ENCODE peak calls at places on chromosomes 11 and 22, in seven cellular contexts. One of them, this sample, is unnamed.

GRCh38 chr22:20918663-20919220 is 1.5 kb downstream of the CRKL start:
- DNase-seq in NCI-H460: no peak
- DNase-seq in GOT3: no peak
- DNase-seq in effector memory CD8-positive, alpha-beta T cell: no peak
- DNase-seq in C1 segment of cervical spinal cord: no peak
- DNase-seq in CD4-positive, alpha-beta memory T cell: no peak
- DNase-seq in anterior cingulate cortex: no peak
- DNase-seq in this sample: no peak

GRCh38 chr11:119697882-119698281 is 31.1 kb downstream of the NECTIN1 start:
- DNase-seq in NCI-H460: no peak
- DNase-seq in GOT3: no peak
- DNase-seq in effector memory CD8-positive, alpha-beta T cell: no peak
- DNase-seq in C1 segment of cervical spinal cord: no peak
- DNase-seq in CD4-positive, alpha-beta memory T cell: no peak
- DNase-seq in anterior cingulate cortex: no peak
- DNase-seq in this sample: no peak

GRCh38 chr11:20049231-20049630 is 111.0 kb downstream of the DBX1 start:
- DNase-seq in NCI-H460: no peak
- DNase-seq in GOT3: no peak
- DNase-seq in effector memory CD8-positive, alpha-beta T cell: no peak
- DNase-seq in C1 segment of cervical spinal cord: no peak
- DNase-seq in CD4-positive, alpha-beta memory T cell: no peak
- DNase-seq in anterior cingulate cortex: no peak
- DNase-seq in this sample: no peak

GRCh38 chr11:46200537-46201281 is 76.8 kb upstream of the CREB3L1 start:
- DNase-seq in NCI-H460: no peak
- DNase-seq in GOT3: no peak
- DNase-seq in effector memory CD8-positive, alpha-beta T cell: no peak
- DNase-seq in C1 segment of cervical spinal cord: no peak
- DNase-seq in CD4-positive, alpha-beta memory T cell: no peak
- DNase-seq in anterior cingulate cortex: no peak
- DNase-seq in this sample: no peak

GRCh38 chr11:97745515-97746050 is 1275.2 kb upstream of the CNTN5 start:
- DNase-seq in NCI-H460: no peak
- DNase-seq in GOT3: no peak
- DNase-seq in effector memory CD8-positive, alpha-beta T cell: no peak
- DNase-seq in C1 segment of cervical spinal cord: no peak
- DNase-seq in CD4-positive, alpha-beta memory T cell: no peak
- DNase-seq in anterior cingulate cortex: no peak
- DNase-seq in this sample: no peak

GRCh38 chr11:119094816-119095065 is 6.9 kb downstream of the DPAGT1 start:
- DNase-seq in NCI-H460: peak
- DNase-seq in GOT3: no peak
- DNase-seq in effector memory CD8-positive, alpha-beta T cell: no peak
- DNase-seq in C1 segment of cervical spinal cord: peak
- DNase-seq in CD4-positive, alpha-beta memory T cell: no peak
- DNase-seq in anterior cingulate cortex: no peak
- DNase-seq in this sample: peak

GRCh38 chr22:39556970-39557811 is 13.4 kb upstream of the CACNA1I start:
- DNase-seq in NCI-H460: no peak
- DNase-seq in GOT3: no peak
- DNase-seq in effector memory CD8-positive, alpha-beta T cell: no peak
- DNase-seq in C1 segment of cervical spinal cord: peak
- DNase-seq in CD4-positive, alpha-beta memory T cell: peak
- DNase-seq in anterior cingulate cortex: no peak
- DNase-seq in this sample: no peak

GRCh38 chr11:17371614-17372013 is 16.8 kb downstream of the KCNJ11 start:
- DNase-seq in NCI-H460: no peak
- DNase-seq in GOT3: no peak
- DNase-seq in effector memory CD8-positive, alpha-beta T cell: no peak
- DNase-seq in C1 segment of cervical spinal cord: no peak
- DNase-seq in CD4-positive, alpha-beta memory T cell: no peak
- DNase-seq in anterior cingulate cortex: no peak
- DNase-seq in this sample: no peak

GRCh38 chr11:13928566-13929251 is 33.8 kb upstream of the SPON1 start:
- DNase-seq in NCI-H460: peak
- DNase-seq in GOT3: no peak
- DNase-seq in effector memory CD8-positive, alpha-beta T cell: no peak
- DNase-seq in C1 segment of cervical spinal cord: no peak
- DNase-seq in CD4-positive, alpha-beta memory T cell: no peak
- DNase-seq in anterior cingulate cortex: no peak
- DNase-seq in this sample: no peak

GRCh38 chr11:10693509-10694071 is at the start of gene IRAG1:
- DNase-seq in NCI-H460: no peak
- DNase-seq in GOT3: no peak
- DNase-seq in effector memory CD8-positive, alpha-beta T cell: no peak
- DNase-seq in C1 segment of cervical spinal cord: peak
- DNase-seq in CD4-positive, alpha-beta memory T cell: no peak
- DNase-seq in anterior cingulate cortex: no peak
- DNase-seq in this sample: no peak

GRCh38 chr11:119583585-119583984 is 145.4 kb downstream of the NECTIN1 start:
- DNase-seq in NCI-H460: no peak
- DNase-seq in GOT3: no peak
- DNase-seq in effector memory CD8-positive, alpha-beta T cell: no peak
- DNase-seq in C1 segment of cervical spinal cord: no peak
- DNase-seq in CD4-positive, alpha-beta memory T cell: no peak
- DNase-seq in anterior cingulate cortex: no peak
- DNase-seq in this sample: no peak

GRCh38 chr11:9834281-9834680 is 170.4 kb downstream of the SWAP70 start:
- DNase-seq in NCI-H460: no peak
- DNase-seq in GOT3: no peak
- DNase-seq in effector memory CD8-positive, alpha-beta T cell: no peak
- DNase-seq in C1 segment of cervical spinal cord: no peak
- DNase-seq in CD4-positive, alpha-beta memory T cell: no peak
- DNase-seq in anterior cingulate cortex: no peak
- DNase-seq in this sample: no peak

GRCh38 chr22:31953251-31953650 is 8.9 kb downstream of the YWHAH start:
- DNase-seq in NCI-H460: no peak
- DNase-seq in GOT3: no peak
- DNase-seq in effector memory CD8-positive, alpha-beta T cell: no peak
- DNase-seq in C1 segment of cervical spinal cord: no peak
- DNase-seq in CD4-positive, alpha-beta memory T cell: no peak
- DNase-seq in anterior cingulate cortex: no peak
- DNase-seq in this sample: no peak

GRCh38 chr11:132804258-132804657 is 728.0 kb downstream of the OPCML start:
- DNase-seq in NCI-H460: no peak
- DNase-seq in GOT3: no peak
- DNase-seq in effector memory CD8-positive, alpha-beta T cell: no peak
- DNase-seq in C1 segment of cervical spinal cord: peak
- DNase-seq in CD4-positive, alpha-beta memory T cell: no peak
- DNase-seq in anterior cingulate cortex: no peak
- DNase-seq in this sample: no peak

GRCh38 chr11:134823970-134824369 is 411.9 kb upstream of the B3GAT1 start:
- DNase-seq in NCI-H460: no peak
- DNase-seq in GOT3: no peak
- DNase-seq in effector memory CD8-positive, alpha-beta T cell: no peak
- DNase-seq in C1 segment of cervical spinal cord: no peak
- DNase-seq in CD4-positive, alpha-beta memory T cell: no peak
- DNase-seq in anterior cingulate cortex: no peak
- DNase-seq in this sample: no peak

GRCh38 chr22:39148727-39149535 is 3.5 kb downstream of the CBX7 start:
- DNase-seq in NCI-H460: no peak
- DNase-seq in GOT3: no peak
- DNase-seq in effector memory CD8-positive, alpha-beta T cell: peak
- DNase-seq in C1 segment of cervical spinal cord: peak
- DNase-seq in CD4-positive, alpha-beta memory T cell: peak
- DNase-seq in anterior cingulate cortex: no peak
- DNase-seq in this sample: peak

GRCh38 chr22:43200031-43200430 is 13.1 kb upstream of the TTLL12 start:
- DNase-seq in NCI-H460: no peak
- DNase-seq in GOT3: no peak
- DNase-seq in effector memory CD8-positive, alpha-beta T cell: no peak
- DNase-seq in C1 segment of cervical spinal cord: peak
- DNase-seq in CD4-positive, alpha-beta memory T cell: no peak
- DNase-seq in anterior cingulate cortex: no peak
- DNase-seq in this sample: no peak

GRCh38 chr11:2787816-2788750 is 88.3 kb upstream of the KCNQ1OT1 start:
- DNase-seq in NCI-H460: no peak
- DNase-seq in GOT3: no peak
- DNase-seq in effector memory CD8-positive, alpha-beta T cell: no peak
- DNase-seq in C1 segment of cervical spinal cord: no peak
- DNase-seq in CD4-positive, alpha-beta memory T cell: no peak
- DNase-seq in anterior cingulate cortex: no peak
- DNase-seq in this sample: no peak

GRCh38 chr11:100740440-100740839 is 53.4 kb downstream of the ARHGAP42 start:
- DNase-seq in NCI-H460: no peak
- DNase-seq in GOT3: no peak
- DNase-seq in effector memory CD8-positive, alpha-beta T cell: no peak
- DNase-seq in C1 segment of cervical spinal cord: no peak
- DNase-seq in CD4-positive, alpha-beta memory T cell: no peak
- DNase-seq in anterior cingulate cortex: no peak
- DNase-seq in this sample: no peak

GRCh38 chr22:43186272-43187170 is at the start of gene TTLL12:
- DNase-seq in NCI-H460: peak
- DNase-seq in GOT3: no peak
- DNase-seq in effector memory CD8-positive, alpha-beta T cell: peak
- DNase-seq in C1 segment of cervical spinal cord: peak
- DNase-seq in CD4-positive, alpha-beta memory T cell: peak
- DNase-seq in anterior cingulate cortex: no peak
- DNase-seq in this sample: peak

GRCh38 chr11:108112059-108112458 is 9.3 kb upstream of the ACAT1 start:
- DNase-seq in NCI-H460: no peak
- DNase-seq in GOT3: no peak
- DNase-seq in effector memory CD8-positive, alpha-beta T cell: no peak
- DNase-seq in C1 segment of cervical spinal cord: no peak
- DNase-seq in CD4-positive, alpha-beta memory T cell: no peak
- DNase-seq in anterior cingulate cortex: no peak
- DNase-seq in this sample: no peak

GRCh38 chr11:2342557-2342956 is 34.6 kb upstream of the CD81 start:
- DNase-seq in NCI-H460: no peak
- DNase-seq in GOT3: no peak
- DNase-seq in effector memory CD8-positive, alpha-beta T cell: no peak
- DNase-seq in C1 segment of cervical spinal cord: no peak
- DNase-seq in CD4-positive, alpha-beta memory T cell: no peak
- DNase-seq in anterior cingulate cortex: no peak
- DNase-seq in this sample: no peak

GRCh38 chr11:1387961-1388762 is 1.6 kb upstream of the BRSK2 start:
- DNase-seq in NCI-H460: no peak
- DNase-seq in GOT3: no peak
- DNase-seq in effector memory CD8-positive, alpha-beta T cell: no peak
- DNase-seq in C1 segment of cervical spinal cord: no peak
- DNase-seq in CD4-positive, alpha-beta memory T cell: no peak
- DNase-seq in anterior cingulate cortex: no peak
- DNase-seq in this sample: no peak

GRCh38 chr11:79189604-79190003 is 251.2 kb downstream of the TENM4 start:
- DNase-seq in NCI-H460: no peak
- DNase-seq in GOT3: no peak
- DNase-seq in effector memory CD8-positive, alpha-beta T cell: no peak
- DNase-seq in C1 segment of cervical spinal cord: no peak
- DNase-seq in CD4-positive, alpha-beta memory T cell: no peak
- DNase-seq in anterior cingulate cortex: no peak
- DNase-seq in this sample: no peak

GRCh38 chr11:65382036-65382803 is at the start of gene SLC25A45:
- DNase-seq in NCI-H460: peak
- DNase-seq in GOT3: peak
- DNase-seq in effector memory CD8-positive, alpha-beta T cell: peak
- DNase-seq in C1 segment of cervical spinal cord: peak
- DNase-seq in CD4-positive, alpha-beta memory T cell: peak
- DNase-seq in anterior cingulate cortex: peak
- DNase-seq in this sample: peak

GRCh38 chr11:107592813-107593212 is 1.9 kb downstream of the ELMOD1 start:
- DNase-seq in NCI-H460: no peak
- DNase-seq in GOT3: no peak
- DNase-seq in effector memory CD8-positive, alpha-beta T cell: no peak
- DNase-seq in C1 segment of cervical spinal cord: no peak
- DNase-seq in CD4-positive, alpha-beta memory T cell: no peak
- DNase-seq in anterior cingulate cortex: no peak
- DNase-seq in this sample: no peak

GRCh38 chr11:1486054-1486825 is at the start of gene MOB2:
- DNase-seq in NCI-H460: no peak
- DNase-seq in GOT3: no peak
- DNase-seq in effector memory CD8-positive, alpha-beta T cell: peak
- DNase-seq in C1 segment of cervical spinal cord: no peak
- DNase-seq in CD4-positive, alpha-beta memory T cell: peak
- DNase-seq in anterior cingulate cortex: no peak
- DNase-seq in this sample: peak

GRCh38 chr11:46347637-46348311 is 511 bp downstream of the DGKZ start:
- DNase-seq in NCI-H460: no peak
- DNase-seq in GOT3: no peak
- DNase-seq in effector memory CD8-positive, alpha-beta T cell: no peak
- DNase-seq in C1 segment of cervical spinal cord: no peak
- DNase-seq in CD4-positive, alpha-beta memory T cell: no peak
- DNase-seq in anterior cingulate cortex: no peak
- DNase-seq in this sample: no peak

GRCh38 chr11:60985991-60986915 is 14.8 kb downstream of the CD6 start:
- DNase-seq in NCI-H460: no peak
- DNase-seq in GOT3: no peak
- DNase-seq in effector memory CD8-positive, alpha-beta T cell: peak
- DNase-seq in C1 segment of cervical spinal cord: no peak
- DNase-seq in CD4-positive, alpha-beta memory T cell: peak
- DNase-seq in anterior cingulate cortex: no peak
- DNase-seq in this sample: no peak

GRCh38 chr11:35859311-35859710 is 84.6 kb upstream of the LDLRAD3 start:
- DNase-seq in NCI-H460: no peak
- DNase-seq in GOT3: no peak
- DNase-seq in effector memory CD8-positive, alpha-beta T cell: no peak
- DNase-seq in C1 segment of cervical spinal cord: no peak
- DNase-seq in CD4-positive, alpha-beta memory T cell: no peak
- DNase-seq in anterior cingulate cortex: no peak
- DNase-seq in this sample: no peak

GRCh38 chr11:8870461-8871282 is 40.3 kb upstream of the AKIP1 start:
- DNase-seq in NCI-H460: peak
- DNase-seq in GOT3: no peak
- DNase-seq in effector memory CD8-positive, alpha-beta T cell: no peak
- DNase-seq in C1 segment of cervical spinal cord: peak
- DNase-seq in CD4-positive, alpha-beta memory T cell: no peak
- DNase-seq in anterior cingulate cortex: no peak
- DNase-seq in this sample: peak

GRCh38 chr11:100719809-100720221 is 32.7 kb downstream of the ARHGAP42 start:
- DNase-seq in NCI-H460: peak
- DNase-seq in GOT3: no peak
- DNase-seq in effector memory CD8-positive, alpha-beta T cell: no peak
- DNase-seq in C1 segment of cervical spinal cord: peak
- DNase-seq in CD4-positive, alpha-beta memory T cell: no peak
- DNase-seq in anterior cingulate cortex: no peak
- DNase-seq in this sample: peak

GRCh38 chr11:96538104-96538503 is 148.3 kb downstream of the JRKL start:
- DNase-seq in NCI-H460: no peak
- DNase-seq in GOT3: no peak
- DNase-seq in effector memory CD8-positive, alpha-beta T cell: no peak
- DNase-seq in C1 segment of cervical spinal cord: no peak
- DNase-seq in CD4-positive, alpha-beta memory T cell: no peak
- DNase-seq in anterior cingulate cortex: no peak
- DNase-seq in this sample: no peak

GRCh38 chr22:34481090-34481489 is 560.8 kb upstream of the LARGE1 start:
- DNase-seq in NCI-H460: no peak
- DNase-seq in GOT3: no peak
- DNase-seq in effector memory CD8-positive, alpha-beta T cell: no peak
- DNase-seq in C1 segment of cervical spinal cord: no peak
- DNase-seq in CD4-positive, alpha-beta memory T cell: no peak
- DNase-seq in anterior cingulate cortex: no peak
- DNase-seq in this sample: no peak

GRCh38 chr11:64877390-64878222 is 815 bp downstream of the EHD1 start:
- DNase-seq in NCI-H460: no peak
- DNase-seq in GOT3: no peak
- DNase-seq in effector memory CD8-positive, alpha-beta T cell: no peak
- DNase-seq in C1 segment of cervical spinal cord: no peak
- DNase-seq in CD4-positive, alpha-beta memory T cell: no peak
- DNase-seq in anterior cingulate cortex: no peak
- DNase-seq in this sample: no peak

GRCh38 chr11:66288138-66288865 is 641 bp downstream of the YIF1A start:
- DNase-seq in NCI-H460: no peak
- DNase-seq in GOT3: no peak
- DNase-seq in effector memory CD8-positive, alpha-beta T cell: no peak
- DNase-seq in C1 segment of cervical spinal cord: no peak
- DNase-seq in CD4-positive, alpha-beta memory T cell: no peak
- DNase-seq in anterior cingulate cortex: no peak
- DNase-seq in this sample: no peak

GRCh38 chr11:109808569-109808968 is 284.6 kb upstream of the ZC3H12C start:
- DNase-seq in NCI-H460: no peak
- DNase-seq in GOT3: no peak
- DNase-seq in effector memory CD8-positive, alpha-beta T cell: no peak
- DNase-seq in C1 segment of cervical spinal cord: no peak
- DNase-seq in CD4-positive, alpha-beta memory T cell: no peak
- DNase-seq in anterior cingulate cortex: no peak
- DNase-seq in this sample: no peak

GRCh38 chr11:103842191-103842590 is 194.2 kb upstream of the DDI1 start:
- DNase-seq in NCI-H460: no peak
- DNase-seq in GOT3: no peak
- DNase-seq in effector memory CD8-positive, alpha-beta T cell: no peak
- DNase-seq in C1 segment of cervical spinal cord: no peak
- DNase-seq in CD4-positive, alpha-beta memory T cell: no peak
- DNase-seq in anterior cingulate cortex: no peak
- DNase-seq in this sample: no peak